ENCODE peak calls at places on chromosomes 16 and 17, in eight cellular contexts. H, D, T, S, E, I, K and A are unnamed samples.

GRCh38 chr17:35046740-35047283 is 16.7 kb downstream of the RFFL start:
- DNase-seq in E (peak), K (no peak), I (no peak), S (no peak), T (no peak), D (no peak), H (no peak), A (no peak)

GRCh38 chr17:60559659-60559994 is 33.6 kb upstream of the APPBP2 start:
- DNase-seq in D (no peak), E (no peak), I (no peak), H (no peak), K (no peak), S (no peak), T (no peak), A (no peak)

GRCh38 chr17:9839433-9839832 is 13.7 kb downstream of the GLP2R start:
- DNase-seq in K (no peak), D (no peak), E (no peak), T (no peak), H (no peak), I (no peak), S (no peak), A (no peak)

GRCh38 chr17:6473128-6473767 is 29.0 kb downstream of the PIMREG start:
- DNase-seq in D (peak), H (peak), E (peak), T (peak), K (peak), S (peak), I (peak), A (peak)

GRCh38 chr17:7404737-7405412 is 978 bp upstream of the TMEM256 start:
- DNase-seq in D (no peak), H (no peak), E (peak), K (no peak), S (peak), T (no peak), I (peak), A (peak)

GRCh38 chr17:11997147-11997971 is at the start of gene ZNF18:
- DNase-seq in E (peak), I (peak), D (peak), H (peak), T (peak), K (peak), S (peak), A (peak)

GRCh38 chr17:979539-980405 is at the start of gene NXN:
- DNase-seq in E (peak), S (peak), H (peak), K (peak), T (peak), D (peak), I (peak), A (peak)

GRCh38 chr16:28264656-28265055 is 27.7 kb upstream of the SBK1 start:
- DNase-seq in T (peak), E (no peak), K (no peak), I (no peak), S (no peak), D (no peak), H (no peak), A (peak)

GRCh38 chr16:58556678-58557077 is 41.4 kb downstream of the SETD6 start:
- DNase-seq in D (no peak), T (no peak), S (no peak), H (no peak), E (no peak), K (no peak), I (no peak), A (no peak)

GRCh38 chr17:65633988-65634387 is 72.5 kb upstream of the AXIN2 start:
- DNase-seq in K (no peak), H (no peak), E (no peak), D (no peak), T (no peak), S (no peak), I (no peak), A (no peak)

GRCh38 chr17:38428150-38428642 is at the start of gene ARHGAP23:
- DNase-seq in E (peak), D (no peak), S (peak), I (peak), T (no peak), K (no peak), H (peak), A (peak)

GRCh38 chr17:68863091-68863652 is 92.0 kb downstream of the ABCA8 start:
- DNase-seq in D (no peak), S (no peak), K (no peak), E (no peak), T (no peak), H (no peak), I (no peak), A (no peak)

GRCh38 chr17:530851-531250 is 178.2 kb upstream of the RPH3AL start:
- DNase-seq in H (no peak), T (no peak), D (no peak), K (no peak), E (no peak), S (no peak), I (no peak), A (no peak)

GRCh38 chr16:13883266-13883665 is 36.7 kb upstream of the ERCC4 start:
- DNase-seq in S (no peak), D (no peak), K (no peak), T (peak), H (no peak), E (no peak), I (no peak), A (no peak)

GRCh38 chr16:46830417-46830901 is 521 bp downstream of the C16orf87 start:
- DNase-seq in T (no peak), I (peak), E (peak), S (peak), D (no peak), H (no peak), K (no peak), A (peak)

GRCh38 chr16:35735403-35736251 is 2276.2 kb downstream of the TP53TG3F start:
- DNase-seq in D (no peak), E (no peak), H (no peak), T (no peak), S (no peak), I (no peak), K (no peak), A (no peak)

GRCh38 chr17:72425133-72425795 is 304.4 kb downstream of the SOX9 start:
- DNase-seq in S (no peak), E (no peak), I (no peak), K (no peak), D (no peak), H (no peak), T (no peak), A (no peak)

GRCh38 chr17:44780161-44780560 is 21.4 kb downstream of the ADAM11 start:
- DNase-seq in I (no peak), D (no peak), E (no peak), T (no peak), K (no peak), H (no peak), S (peak), A (no peak)

GRCh38 chr17:40311575-40311974 is 2.6 kb downstream of the RARA start:
- DNase-seq in I (no peak), S (peak), T (no peak), H (no peak), E (no peak), D (no peak), K (no peak), A (peak)

GRCh38 chr17:8628172-8628571 is 2.4 kb downstream of the MYH10 start:
- DNase-seq in H (no peak), S (no peak), D (no peak), I (no peak), T (no peak), K (no peak), E (no peak), A (no peak)

GRCh38 chr17:12180644-12181261 is 160.1 kb downstream of the MAP2K4 start:
- DNase-seq in S (no peak), D (no peak), K (peak), E (no peak), H (peak), I (no peak), T (no peak), A (no peak)

GRCh38 chr17:21042434-21043295 is at the start of gene USP22:
- DNase-seq in E (peak), I (no peak), H (no peak), K (peak), T (peak), S (peak), D (peak), A (no peak)

GRCh38 chr16:13453325-13453724 is 466.6 kb upstream of the ERCC4 start:
- DNase-seq in T (no peak), K (no peak), E (no peak), D (no peak), S (no peak), H (no peak), I (no peak), A (no peak)

GRCh38 chr17:34816806-34817205 is 144.5 kb downstream of the CCT6B start:
- DNase-seq in D (no peak), E (no peak), H (no peak), I (no peak), T (peak), K (no peak), S (no peak), A (no peak)

GRCh38 chr16:83738926-83739503 is 68.8 kb upstream of the HSBP1 start:
- DNase-seq in K (no peak), D (no peak), I (no peak), E (no peak), S (no peak), H (no peak), T (no peak), A (no peak)

GRCh38 chr17:49932131-49932723 is 36.8 kb upstream of the DLX4 start:
- DNase-seq in T (peak), D (no peak), S (no peak), H (no peak), K (no peak), I (no peak), E (no peak), A (no peak)

GRCh38 chr17:62995377-62995885 is 29.4 kb downstream of the TANC2 start:
- DNase-seq in H (no peak), I (no peak), D (no peak), S (no peak), T (no peak), E (no peak), K (no peak), A (no peak)

GRCh38 chr17:42010898-42011516 is 6.2 kb downstream of the DNAJC7 start:
- DNase-seq in D (no peak), S (no peak), I (no peak), H (no peak), E (no peak), T (no peak), K (no peak), A (no peak)

GRCh38 chr17:3534881-3535252 is 22.7 kb downstream of the TRPV3 start:
- DNase-seq in H (no peak), I (no peak), K (no peak), S (peak), D (no peak), E (no peak), T (peak), A (no peak)

GRCh38 chr16:27273670-27274522 is 5.3 kb upstream of the NSMCE1 start:
- DNase-seq in I (no peak), H (peak), D (no peak), T (no peak), E (no peak), K (no peak), S (no peak), A (no peak)

GRCh38 chr17:77882481-77883212 is 75.9 kb upstream of the TNRC6C start:
- DNase-seq in S (peak), T (no peak), H (peak), D (peak), E (peak), I (peak), K (no peak), A (peak)

GRCh38 chr16:877242-878065 is 76.9 kb upstream of the GNG13 start:
- DNase-seq in K (no peak), D (no peak), H (no peak), E (no peak), T (no peak), S (no peak), I (no peak), A (no peak)

GRCh38 chr16:22225060-22225459 is 19.0 kb downstream of the EEF2K start:
- DNase-seq in H (no peak), E (no peak), T (no peak), I (peak), D (no peak), S (no peak), K (no peak), A (no peak)

GRCh38 chr17:63390090-63390489 is 56.0 kb downstream of the CYB561 start:
- DNase-seq in E (no peak), D (no peak), S (no peak), I (no peak), H (no peak), T (no peak), K (no peak), A (no peak)

GRCh38 chr16:16019488-16019887 is 70.1 kb downstream of the ABCC1 start:
- DNase-seq in I (peak), T (no peak), S (no peak), H (no peak), D (no peak), K (no peak), E (no peak), A (no peak)

GRCh38 chr17:12580640-12581039 is 85.0 kb upstream of the MYOCD start:
- DNase-seq in I (no peak), D (no peak), H (no peak), T (no peak), K (no peak), E (no peak), S (no peak), A (no peak)

GRCh38 chr17:31413871-31414589 is 22.6 kb downstream of the RAB11FIP4 start:
- DNase-seq in I (peak), S (peak), E (no peak), H (no peak), D (no peak), K (no peak), T (no peak), A (no peak)

GRCh38 chr16:84413605-84414004 is 45.3 kb downstream of the ATP2C2 start:
- DNase-seq in I (no peak), H (no peak), S (no peak), E (no peak), T (no peak), K (no peak), D (no peak), A (no peak)

GRCh38 chr17:75416006-75416405 is 10.5 kb upstream of the GRB2 start:
- DNase-seq in T (no peak), S (no peak), K (no peak), D (no peak), E (no peak), I (no peak), H (no peak), A (no peak)